ENCODE peak calls at places on chromosome 4, in ten cellular contexts. Q is IMR-90, X is ovary, R is K562, P is stomach, O is tibial nerve, Z is sigmoid colon, S is HepG2, W is heart left ventricle, F is suprapubic skin. L is an unnamed sample.

GRCh38 chr4:114015444-114015899 is 36.0 kb upstream of the ARSJ start:
- DNase-seq in Q (peak), X (no peak), R (no peak), P (no peak), O (no peak), Z (no peak), S (no peak), W (no peak), F (no peak), L (no peak)

GRCh38 chr4:128844931-128845330 is 35.4 kb downstream of the JADE1 start:
- DNase-seq in Q (no peak), X (peak), R (no peak), P (peak), O (peak), Z (no peak), S (peak), W (peak), F (no peak), L (peak)

GRCh38 chr4:75561789-75562188 is 5.9 kb downstream of the ODAPH start:
- DNase-seq in Q (peak), X (no peak), R (peak), P (no peak), O (no peak), Z (no peak), S (no peak), W (no peak), F (no peak), L (no peak)

GRCh38 chr4:96347582-96347981 is 507.7 kb downstream of the PDHA2 start:
- DNase-seq in Q (no peak), X (no peak), R (no peak), P (no peak), O (no peak), Z (no peak), S (no peak), W (no peak), F (no peak), L (no peak)

GRCh38 chr4:105215609-105216313 is 69.1 kb downstream of the TET2 start:
- DNase-seq in Q (peak), X (no peak), R (no peak), P (no peak), O (no peak), Z (no peak), S (peak), W (no peak), F (no peak), L (no peak)

GRCh38 chr4:153448003-153448731 is 18.0 kb upstream of the TMEM131L start:
- DNase-seq in Q (peak), X (no peak), R (no peak), P (no peak), O (no peak), Z (no peak), S (no peak), W (no peak), F (no peak), L (no peak)

GRCh38 chr4:68655764-68656444 is 14.5 kb downstream of the UGT2B15 start:
- DNase-seq in Q (no peak), X (no peak), R (no peak), P (no peak), O (no peak), Z (no peak), S (peak), W (no peak), F (no peak), L (no peak)

GRCh38 chr4:92988301-92988700 is 684.5 kb downstream of the GRID2 start:
- DNase-seq in Q (no peak), X (no peak), R (no peak), P (no peak), O (no peak), Z (no peak), S (no peak), W (no peak), F (no peak), L (no peak)

GRCh38 chr4:186040316-186040715 is 28.6 kb upstream of the TLR3 start:
- DNase-seq in Q (no peak), X (no peak), R (no peak), P (no peak), O (no peak), Z (no peak), S (no peak), W (no peak), F (no peak), L (no peak)

GRCh38 chr4:117983541-117984451 is 50.5 kb upstream of the NDST3 start:
- DNase-seq in Q (peak), X (no peak), R (no peak), P (no peak), O (no peak), Z (no peak), S (no peak), W (no peak), F (no peak), L (no peak)

GRCh38 chr4:38290360-38290759 is 330.2 kb downstream of the PTTG2 start:
- DNase-seq in Q (peak), X (no peak), R (no peak), P (no peak), O (no peak), Z (no peak), S (no peak), W (no peak), F (no peak), L (no peak)

GRCh38 chr4:55284331-55284730 is 61.7 kb upstream of the SRD5A3 start:
- DNase-seq in Q (no peak), X (no peak), R (no peak), P (no peak), O (no peak), Z (no peak), S (no peak), W (no peak), F (no peak), L (no peak)

GRCh38 chr4:1843852-1844251 is 12.1 kb downstream of the LETM1 start:
- DNase-seq in Q (no peak), X (no peak), R (no peak), P (no peak), O (peak), Z (no peak), S (no peak), W (peak), F (no peak), L (no peak)

GRCh38 chr4:148043990-148044645 is 312.2 kb downstream of the ARHGAP10 start:
- DNase-seq in Q (no peak), X (no peak), R (no peak), P (no peak), O (no peak), Z (peak), S (no peak), W (peak), F (no peak), L (peak)

GRCh38 chr4:74618659-74619058 is 173.7 kb downstream of the AREG start:
- DNase-seq in Q (peak), X (no peak), R (no peak), P (no peak), O (no peak), Z (no peak), S (no peak), W (no peak), F (no peak), L (no peak)

GRCh38 chr4:21948347-21949072 is at the start of gene KCNIP4:
- DNase-seq in Q (no peak), X (peak), R (no peak), P (no peak), O (no peak), Z (no peak), S (no peak), W (no peak), F (no peak), L (peak)

GRCh38 chr4:117137143-117137542 is 51.8 kb upstream of the TRAM1L1 start:
- DNase-seq in Q (peak), X (no peak), R (no peak), P (no peak), O (no peak), Z (no peak), S (no peak), W (no peak), F (no peak), L (no peak)

GRCh38 chr4:14520171-14520570 is 482.1 kb upstream of the CPEB2 start:
- DNase-seq in Q (no peak), X (no peak), R (no peak), P (no peak), O (no peak), Z (no peak), S (no peak), W (no peak), F (no peak), L (no peak)

GRCh38 chr4:112416464-112416863 is 99.5 kb downstream of the NEUROG2 start:
- DNase-seq in Q (no peak), X (no peak), R (no peak), P (no peak), O (no peak), Z (no peak), S (no peak), W (no peak), F (no peak), L (no peak)

GRCh38 chr4:95095352-95095974 is 337.7 kb downstream of the BMPR1B start:
- DNase-seq in Q (peak), X (no peak), R (peak), P (no peak), O (no peak), Z (no peak), S (peak), W (no peak), F (no peak), L (no peak)

GRCh38 chr4:123599920-123600394 is 203.4 kb downstream of the SPRY1 start:
- DNase-seq in Q (peak), X (peak), R (peak), P (peak), O (peak), Z (peak), S (peak), W (peak), F (peak), L (peak)

GRCh38 chr4:3529363-3529762 is 2.9 kb downstream of the LRPAP1 start:
- DNase-seq in Q (no peak), X (no peak), R (no peak), P (no peak), O (no peak), Z (peak), S (no peak), W (no peak), F (no peak), L (peak)

GRCh38 chr4:3526456-3526855 is 5.8 kb downstream of the LRPAP1 start:
- DNase-seq in Q (no peak), X (no peak), R (no peak), P (no peak), O (no peak), Z (peak), S (no peak), W (no peak), F (no peak), L (peak)

GRCh38 chr4:3530051-3530450 is 2.2 kb downstream of the LRPAP1 start:
- DNase-seq in Q (no peak), X (no peak), R (no peak), P (no peak), O (no peak), Z (peak), S (no peak), W (no peak), F (no peak), L (no peak)

GRCh38 chr4:3527101-3527913 is 4.9 kb downstream of the LRPAP1 start:
- DNase-seq in Q (no peak), X (no peak), R (no peak), P (no peak), O (no peak), Z (peak), S (no peak), W (no peak), F (no peak), L (no peak)

GRCh38 chr4:3527914-3528876 is 4.0 kb downstream of the LRPAP1 start:
- DNase-seq in Q (no peak), X (no peak), R (no peak), P (no peak), O (no peak), Z (peak), S (no peak), W (no peak), F (no peak), L (no peak)
- TF ChIP-seq POLR2A in Q (no peak), X (no peak), R (no peak), P (no peak), O (no peak), Z (no peak), S (no peak), W (no peak), F (no peak), L (no peak)

GRCh38 chr4:154490589-154491340 is 834 bp downstream of the DCHS2 start:
- DNase-seq in Q (no peak), X (peak), R (no peak), P (no peak), O (no peak), Z (peak), S (no peak), W (no peak), F (no peak), L (no peak)
- H3K27ac ChIP-seq in Q (no peak), X (no peak), R (no peak), P (no peak), O (no peak), Z (no peak), S (no peak), W (no peak), F (no peak), L (no peak)

GRCh38 chr4:152258391-152258790 is 277.5 kb downstream of the FBXW7 start:
- DNase-seq in Q (no peak), X (no peak), R (no peak), P (no peak), O (no peak), Z (no peak), S (no peak), W (no peak), F (no peak), L (no peak)
- TF ChIP-seq POLR2A in Q (no peak), X (no peak), R (no peak), P (no peak), O (no peak), Z (no peak), S (no peak), W (no peak), F (no peak), L (no peak)

DNA sequence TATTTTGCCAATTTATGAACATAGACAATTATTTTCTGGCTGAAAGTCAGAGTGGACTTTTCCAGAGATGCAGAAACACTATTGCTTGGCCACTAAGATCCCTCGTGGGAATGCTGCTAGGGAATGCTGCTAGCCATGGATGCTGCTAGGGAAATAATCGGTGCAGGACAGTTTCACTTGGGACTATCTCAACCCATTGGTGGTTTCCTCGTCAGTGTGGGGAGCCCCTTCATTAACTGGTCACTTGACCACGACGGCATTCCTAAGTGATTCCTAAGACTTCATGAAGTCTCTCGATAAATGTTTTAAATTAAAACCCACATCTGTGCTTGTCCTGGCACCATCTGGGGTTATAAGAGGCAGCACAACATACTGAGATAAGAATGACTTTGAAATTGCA is 173.1 kb downstream of the SMIM20 start:
- DNase-seq in Q (peak), X (no peak), R (no peak), P (no peak), O (no peak), Z (no peak), S (no peak), W (no peak), F (no peak), L (no peak)
- H3K27ac ChIP-seq in Q (peak), X (no peak), R (no peak), P (no peak), O (no peak), Z (peak), S (no peak), W (no peak), F (peak), L (no peak)

DNA sequence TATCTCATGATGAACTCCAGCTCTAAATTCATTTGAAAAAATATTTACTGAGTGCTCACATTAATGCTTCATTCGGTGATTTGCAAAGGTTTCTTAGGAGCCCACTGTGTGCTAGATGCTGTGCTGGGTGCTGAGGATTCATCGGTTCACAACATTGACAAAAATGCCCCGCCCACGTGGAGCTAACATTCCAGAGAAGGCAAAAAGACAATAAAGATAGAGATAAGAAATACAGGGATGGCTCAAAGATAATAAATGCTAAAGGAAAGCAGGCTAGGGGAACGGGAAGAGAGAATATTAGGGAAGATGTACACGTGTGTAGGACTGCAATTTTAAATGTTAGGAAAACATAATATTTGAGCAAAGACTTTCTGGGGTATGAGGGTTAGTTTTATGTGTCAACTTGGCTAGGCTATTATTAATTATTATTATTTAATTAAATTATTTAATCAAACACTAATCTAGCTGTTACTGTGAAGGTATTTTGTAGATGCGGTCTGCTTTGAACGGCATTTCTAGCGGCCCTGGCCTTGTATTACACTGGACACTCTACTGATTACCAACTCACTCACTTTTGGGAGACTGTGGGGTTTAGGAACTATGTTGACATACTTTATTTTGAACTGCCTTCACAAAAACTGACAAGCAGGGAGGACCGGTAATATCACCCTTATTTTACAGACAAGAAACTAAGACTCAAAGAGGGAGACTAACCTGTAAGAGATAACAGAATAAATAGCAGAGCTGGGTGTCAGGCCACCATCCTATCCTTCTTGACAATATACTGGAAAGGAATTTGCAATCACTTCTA is 61.9 kb upstream of the IRF2 start:
- DNase-seq in Q (no peak), X (no peak), R (no peak), P (no peak), O (no peak), Z (no peak), S (no peak), W (no peak), F (no peak), L (no peak)
- TF ChIP-seq POLR2A in Q (no peak), X (no peak), R (no peak), P (no peak), O (no peak), Z (no peak), S (no peak), W (no peak), F (no peak), L (no peak)

GRCh38 chr4:127210877-127211276 is 421.9 kb upstream of the INTU start:
- DNase-seq in Q (no peak), X (peak), R (no peak), P (no peak), O (no peak), Z (no peak), S (no peak), W (peak), F (no peak), L (no peak)

GRCh38 chr4:127214001-127214400 is 418.8 kb upstream of the INTU start:
- DNase-seq in Q (no peak), X (no peak), R (no peak), P (no peak), O (no peak), Z (no peak), S (no peak), W (no peak), F (no peak), L (no peak)

GRCh38 chr4:127212269-127212580 is 420.5 kb upstream of the INTU start:
- DNase-seq in Q (no peak), X (no peak), R (no peak), P (no peak), O (no peak), Z (no peak), S (no peak), W (no peak), F (no peak), L (no peak)

GRCh38 chr4:127211377-127212268 is 421.1 kb upstream of the INTU start:
- DNase-seq in Q (no peak), X (no peak), R (no peak), P (no peak), O (no peak), Z (no peak), S (no peak), W (no peak), F (no peak), L (no peak)

DNA sequence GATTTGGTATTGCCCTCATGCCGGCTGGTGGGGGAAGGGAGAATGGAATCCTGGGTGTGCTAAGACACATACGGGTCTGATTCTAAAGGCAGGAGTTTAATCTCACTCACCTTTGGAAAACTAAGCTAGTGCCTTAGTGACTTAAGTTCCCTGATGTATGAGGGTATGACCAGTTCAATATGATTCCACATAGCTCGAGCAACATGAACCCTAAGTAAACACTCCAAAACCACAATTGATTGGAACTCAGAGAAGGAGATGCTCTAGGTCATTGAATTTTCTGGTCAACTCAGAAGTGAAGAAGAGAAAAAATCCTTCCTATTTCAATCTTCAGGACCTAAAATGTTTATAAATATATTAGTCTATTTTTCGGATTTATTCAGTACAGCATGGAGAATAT is 420.1 kb upstream of the INTU start:
- DNase-seq in Q (peak), X (no peak), R (no peak), P (no peak), O (no peak), Z (no peak), S (no peak), W (no peak), F (no peak), L (no peak)
- H3K27ac ChIP-seq in Q (no peak), X (peak), R (no peak), P (no peak), O (no peak), Z (no peak), S (no peak), W (peak), F (peak), L (no peak)

GRCh38 chr4:139453371-139454110 is 380 bp upstream of the RAB33B start:
- DNase-seq in Q (peak), X (peak), R (peak), P (peak), O (peak), Z (peak), S (peak), W (peak), F (peak), L (peak)
- TF ChIP-seq POLR2A in Q (peak), X (peak), R (peak), P (no peak), O (peak), Z (peak), S (peak), W (peak), F (peak), L (peak)